ENCODE peak calls at places on chromosomes 1 and 21, in four cellular contexts. R is GM13977; C is effector memory CD4-positive, alpha-beta T cell; H is mesenteric fat pad. Y is an unnamed sample.

GRCh38 chr1:228664399-228664914 is 70.8 kb upstream of the RHOU start:
- DNase-seq in R (peak), C (peak), H (no peak), Y (peak)

GRCh38 chr1:54312874-54313316 is 93.3 kb downstream of the SSBP3 start:
- DNase-seq in R (no peak), C (no peak), H (no peak), Y (peak)

GRCh38 chr1:22024485-22025367 is 23.3 kb downstream of the CELA3A start:
- DNase-seq in R (peak), C (peak), H (peak), Y (peak)

GRCh38 chr21:38544681-38545080 is 46.4 kb upstream of the ERG start:
- DNase-seq in R (no peak), C (no peak), H (no peak), Y (no peak)

GRCh38 chr21:23488245-23488644 is 2119.0 kb downstream of the MRPL39 start:
- DNase-seq in R (no peak), C (no peak), H (no peak), Y (no peak)

GRCh38 chr1:14282583-14283186 is 315.8 kb upstream of the KAZN start:
- DNase-seq in R (no peak), C (no peak), H (no peak), Y (no peak)

GRCh38 chr1:103256490-103256889 is 148.2 kb upstream of the COL11A1 start:
- DNase-seq in R (no peak), C (no peak), H (no peak), Y (peak)

GRCh38 chr1:245008761-245009160 is 144.4 kb upstream of the HNRNPU start:
- DNase-seq in R (no peak), C (no peak), H (no peak), Y (no peak)

GRCh38 chr21:44998086-44998620 is 58.3 kb downstream of the SLX9 start:
- DNase-seq in R (no peak), C (no peak), H (no peak), Y (no peak)

GRCh38 chr1:168362991-168363390 is 82.3 kb downstream of the TBX19 start:
- DNase-seq in R (no peak), C (peak), H (no peak), Y (no peak)

GRCh38 chr1:98374098-98374497 is 287.4 kb upstream of the SNX7 start:
- DNase-seq in R (no peak), C (no peak), H (no peak), Y (no peak)

GRCh38 chr1:85297855-85298629 is 21.6 kb upstream of the BCL10 start:
- DNase-seq in R (peak), C (peak), H (no peak), Y (no peak)

Y was measured in foreskin melanocyte.